ENCODE peak calls at places on chromosome 9, in eight cellular contexts. O is fibroblast of the aortic adventitia; Z is activated CD4-positive, alpha-beta T cell treated with anti-CD3 and anti-CD28 coated beads, Interleukin-2, amount 50 U/mL, for 1 hour; W is NCI-H1105; Y is nucleus accumbens; F is immature natural killer cell; I is A549; E is NCI-H1436. B is an unnamed sample.
A peak's percentile ranks its signal among the peaks of the same experiment; 100 is the strongest.

GRCh38 chr9:106893088-106893487 is 30.1 kb downstream of the ZNF462 start:
- DNase-seq in O (no peak), W (no peak), Y (no peak), Z (no peak), F (no peak), E (no peak), I (peak; percentile 69), B (no peak)

GRCh38 chr9:107067715-107068416 is 204.9 kb downstream of the ZNF462 start:
- DNase-seq in I (no peak), F (no peak), Y (no peak), Z (no peak), W (no peak), E (no peak), O (no peak), B (no peak)

GRCh38 chr9:32581512-32582143 is 8.7 kb upstream of the NDUFB6 start:
- DNase-seq in I (peak; percentile 78), E (peak; percentile 40), Z (peak; percentile 7), Y (peak; percentile 1), F (no peak), O (peak; percentile 83), W (peak; percentile 43), B (peak; percentile 40)

GRCh38 chr9:130869250-130869649 is 27.4 kb downstream of the QRFP start:
- DNase-seq in F (no peak), Z (no peak), I (no peak), O (peak; percentile 81), E (no peak), Y (no peak), W (no peak), B (no peak)

GRCh38 chr9:133371261-133371711 is 4.6 kb downstream of the SURF4 start:
- DNase-seq in Y (no peak), O (no peak), W (no peak), E (no peak), F (peak; percentile 47), I (no peak), Z (peak; percentile 65), B (no peak)

GRCh38 chr9:70421020-70421271 is 6.5 kb upstream of the KLF9 start:
- DNase-seq in F (no peak), Y (no peak), W (no peak), Z (no peak), E (no peak), O (no peak), I (no peak), B (no peak)

GRCh38 chr9:121750715-121751623 is 99.5 kb downstream of the DAB2IP start:
- DNase-seq in Y (peak; percentile 77), I (no peak), F (no peak), Z (no peak), E (no peak), W (no peak), O (no peak), B (no peak)

GRCh38 chr9:80948107-80948506 is 741.2 kb downstream of the TLE1 start:
- DNase-seq in F (no peak), O (no peak), Y (no peak), I (no peak), E (no peak), Z (no peak), W (no peak), B (no peak)

GRCh38 chr9:18678846-18679245 is 204.9 kb downstream of the ADAMTSL1 start:
- DNase-seq in W (no peak), I (no peak), E (no peak), F (no peak), O (peak; percentile 73), Z (no peak), Y (no peak), B (no peak)

GRCh38 chr9:124440786-124441185 is 9.5 kb upstream of the ADGRD2 start:
- DNase-seq in I (no peak), Z (no peak), Y (no peak), W (no peak), F (no peak), E (no peak), O (no peak), B (no peak)

GRCh38 chr9:1024112-1024511 is 26.0 kb upstream of the DMRT2 start:
- DNase-seq in O (no peak), Z (no peak), Y (no peak), W (no peak), E (no peak), F (no peak), I (no peak), B (no peak)

GRCh38 chr9:117073539-117074336 is 341.1 kb downstream of the ASTN2 start:
- DNase-seq in F (no peak), Z (no peak), Y (peak; percentile 38), O (no peak), W (no peak), I (peak; percentile 21), E (peak; percentile 36), B (peak; percentile 44)

GRCh38 chr9:88396836-88397577 is 8.8 kb downstream of the SPIN1 start:
- DNase-seq in F (no peak), Y (no peak), E (no peak), W (no peak), I (no peak), O (peak; percentile 94), Z (no peak), B (no peak)

GRCh38 chr9:119332522-119332921 is 36.7 kb downstream of the BRINP1 start:
- DNase-seq in F (no peak), Z (no peak), E (no peak), Y (no peak), O (no peak), I (no peak), W (no peak), B (no peak)

GRCh38 chr9:127131871-127132270 is 9.4 kb upstream of the ANGPTL2 start:
- DNase-seq in F (no peak), Z (no peak), O (peak; percentile 59), E (no peak), Y (no peak), W (no peak), I (no peak), B (no peak)

B was measured in neuronal stem cell.